ENCODE peak calls at places on chromosomes 16 and 17, in ten cellular contexts. D is AG04450, M is left lung, C is HCT116, X is GM10248, W is fibroblast of the aortic adventitia, G is AG10803, I is heart left ventricle, A is cardiac muscle cell, Y is IMR-90. L is an unnamed sample.

GRCh38 chr16:57377080-57377841 is 5.0 kb downstream of the CX3CL1 start:
- DNase-seq in D (peak; percentile 79), M (no peak), C (no peak), X (peak; percentile 86), W (no peak), G (no peak), I (no peak), A (peak; percentile 6), Y (peak; percentile 85), L (no peak)

GRCh38 chr17:56817066-56817465 is 16.7 kb downstream of the C17orf67 start:
- DNase-seq in D (no peak), M (no peak), C (no peak), X (no peak), W (no peak), G (no peak), I (no peak), A (no peak), Y (no peak), L (no peak)

GRCh38 chr16:73743665-73744496 is 552.7 kb upstream of the PSMD7 start:
- DNase-seq in D (no peak), M (no peak), C (no peak), X (no peak), W (no peak), G (no peak), I (no peak), A (no peak), Y (no peak), L (no peak)

GRCh38 chr17:9363440-9364350 is 211.9 kb downstream of the STX8 start:
- DNase-seq in D (no peak), M (no peak), C (peak; percentile 7), X (no peak), W (no peak), G (no peak), I (no peak), A (peak; percentile 18), Y (peak; percentile 72), L (no peak)

GRCh38 chr16:87608400-87608985 is 6.2 kb downstream of the JPH3 start:
- DNase-seq in D (peak; percentile 13), M (no peak), C (no peak), X (peak; percentile 70), W (peak; percentile 68), G (peak; percentile 45), I (peak; percentile 61), A (peak; percentile 74), Y (peak; percentile 52), L (peak; percentile 67)

GRCh38 chr17:57537524-57538410 is 207.3 kb downstream of the CCDC182 start:
- DNase-seq in D (no peak), M (peak; percentile 50), C (no peak), X (no peak), W (no peak), G (no peak), I (no peak), A (peak; percentile 34), Y (no peak), L (no peak)

GRCh38 chr17:33725675-33726271 is 432.7 kb upstream of the ASIC2 start:
- DNase-seq in D (no peak), M (no peak), C (no peak), X (peak; percentile 53), W (peak; percentile 14), G (peak; percentile 13), I (no peak), A (peak; percentile 37), Y (peak; percentile 17), L (no peak)

GRCh38 chr16:51440096-51440495 is 289.0 kb upstream of the SALL1 start:
- DNase-seq in D (no peak), M (no peak), C (no peak), X (no peak), W (no peak), G (peak; percentile 20), I (no peak), A (no peak), Y (no peak), L (no peak)

GRCh38 chr17:69538795-69539194 is 124.3 kb downstream of the MAP2K6 start:
- DNase-seq in D (no peak), M (no peak), C (no peak), X (no peak), W (no peak), G (no peak), I (no peak), A (no peak), Y (no peak), L (no peak)

GRCh38 chr17:77323413-77324171 is 182.8 kb downstream of the SEC14L1 start:
- DNase-seq in D (no peak), M (peak; percentile 84), C (no peak), X (no peak), W (peak; percentile 48), G (peak; percentile 69), I (peak; percentile 62), A (peak; percentile 91), Y (peak; percentile 52), L (no peak)

GRCh38 chr16:82329504-82330192 is 159.6 kb upstream of the MPHOSPH6 start:
- DNase-seq in D (no peak), M (no peak), C (no peak), X (no peak), W (no peak), G (no peak), I (no peak), A (no peak), Y (no peak), L (no peak)

GRCh38 chr16:19344224-19344801 is 58.8 kb downstream of the CLEC19A start:
- DNase-seq in D (no peak), M (no peak), C (no peak), X (no peak), W (no peak), G (no peak), I (no peak), A (no peak), Y (no peak), L (no peak)

GRCh38 chr16:24950275-24950674 is 64.9 kb downstream of the ARHGAP17 start:
- DNase-seq in D (peak; percentile 21), M (no peak), C (no peak), X (no peak), W (peak; percentile 54), G (peak; percentile 42), I (no peak), A (peak; percentile 55), Y (peak; percentile 84), L (no peak)

GRCh38 chr16:17312100-17312732 is 158.5 kb downstream of the XYLT1 start:
- DNase-seq in D (no peak), M (no peak), C (peak; percentile 73), X (no peak), W (no peak), G (no peak), I (no peak), A (no peak), Y (no peak), L (no peak)

GRCh38 chr17:48066656-48067055 is 18.5 kb downstream of the NFE2L1 start:
- DNase-seq in D (no peak), M (no peak), C (no peak), X (no peak), W (no peak), G (no peak), I (no peak), A (no peak), Y (no peak), L (no peak)

DNA sequence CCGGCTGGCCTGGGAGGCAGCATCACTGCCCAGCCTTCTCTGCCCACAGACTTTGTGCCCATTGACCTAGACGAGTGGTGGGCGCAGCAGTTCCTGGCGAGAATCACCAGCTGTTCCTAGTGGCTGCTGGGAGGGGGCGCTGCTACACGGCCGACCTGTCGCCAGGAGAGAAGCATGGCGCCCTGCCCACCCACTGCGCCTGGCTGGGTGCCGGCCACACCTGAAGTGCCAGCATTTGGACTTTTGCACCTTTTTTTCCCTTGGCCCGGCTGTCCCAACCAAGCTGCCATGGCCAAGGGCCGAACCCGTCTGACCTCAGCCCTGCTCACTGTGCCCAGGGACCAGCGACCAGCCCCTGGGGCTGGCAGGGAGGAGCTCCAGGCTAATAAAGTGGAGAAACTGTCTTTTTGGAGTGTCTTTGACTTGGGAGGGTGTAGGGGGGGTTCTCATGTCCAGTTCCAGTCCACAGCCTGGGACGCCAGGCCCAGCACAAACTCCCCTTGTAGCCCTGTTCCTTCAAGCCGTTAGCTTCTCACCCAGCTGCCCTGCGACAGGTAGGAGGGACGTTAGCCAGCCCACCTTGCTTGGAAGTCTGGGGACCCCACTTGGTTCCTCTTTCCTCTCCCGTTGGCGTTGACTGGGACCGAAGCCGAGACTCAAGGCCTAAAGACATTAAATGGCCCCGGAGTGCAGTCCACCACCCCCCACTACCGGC is 937 bp upstream of the WDR90 start:
- DNase-seq in D (no peak), M (no peak), C (no peak), X (peak; percentile 72), W (peak; percentile 13), G (peak; percentile 25), I (no peak), A (peak; percentile 31), Y (no peak), L (no peak)
- TF ChIP-seq CTCF in D (peak; percentile 29), M (peak; percentile 13), C (peak; percentile 40), X (peak; percentile 93), W (peak; percentile 46), G (peak; percentile 41), I (peak; percentile 29), A (peak; percentile 42), Y (peak; percentile 37), L (peak; percentile 38)

GRCh38 chr17:62965649-62966425 is at the start of gene TANC2:
- DNase-seq in D (peak; percentile 41), M (peak; percentile 93), C (peak; percentile 84), X (peak; percentile 67), W (peak; percentile 66), G (peak; percentile 79), I (peak; percentile 88), A (peak; percentile 87), Y (peak; percentile 81), L (peak; percentile 79)
- TF ChIP-seq CTCF in D (no peak), M (no peak), C (no peak), X (no peak), W (no peak), G (no peak), I (no peak), A (no peak), Y (no peak), L (no peak)

DNA sequence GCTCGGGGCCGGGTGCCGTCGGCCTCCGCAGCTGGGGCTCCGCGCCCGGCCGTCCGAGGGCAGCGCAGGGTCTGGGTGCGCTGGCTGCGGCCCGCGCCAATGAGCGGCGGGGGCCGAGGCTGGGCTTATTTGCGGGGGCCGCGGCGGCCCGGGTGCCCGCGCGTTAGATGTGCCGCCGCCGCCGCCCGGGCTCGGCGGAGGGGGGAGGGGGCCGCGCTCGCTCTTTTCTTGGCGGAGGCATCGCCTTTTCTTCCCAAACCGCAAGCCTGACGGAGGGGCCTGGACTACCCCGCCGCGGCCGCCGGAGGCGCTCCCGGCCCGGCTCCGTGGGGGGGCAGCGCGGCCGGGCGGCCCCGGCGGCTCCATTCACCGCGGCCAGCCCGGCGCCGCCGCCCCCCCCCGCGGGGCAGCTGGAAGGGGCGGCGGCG is at the start of gene NOTUM:
- DNase-seq in D (no peak), M (no peak), C (no peak), X (no peak), W (peak; percentile 24), G (peak; percentile 26), I (no peak), A (peak; percentile 63), Y (peak; percentile 12), L (no peak)
- TF ChIP-seq CTCF in D (peak; percentile 32), M (peak; percentile 9), C (no peak), X (no peak), W (peak; percentile 50), G (peak; percentile 10), I (peak; percentile 32), A (peak; percentile 24), Y (peak; percentile 45), L (peak; percentile 12)

DNA sequence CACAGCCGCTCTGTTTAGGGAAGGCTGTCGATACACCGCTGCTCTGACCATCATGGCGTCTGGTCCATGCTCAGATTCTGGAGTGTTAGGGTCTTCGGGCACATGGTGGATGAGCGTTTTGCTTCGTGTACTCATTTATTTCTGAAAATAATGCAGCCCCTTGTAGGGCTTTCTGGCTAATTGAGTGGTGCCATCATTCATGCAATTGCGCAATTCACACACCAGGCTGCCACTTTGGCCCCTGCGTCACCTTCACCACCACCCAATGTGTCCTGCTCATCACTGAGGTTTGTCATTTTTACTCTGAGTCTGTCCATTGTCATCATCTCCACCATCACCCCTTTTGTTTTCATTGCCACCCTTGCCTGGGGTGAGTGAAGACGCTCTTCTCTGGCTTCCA is 557.4 kb downstream of the WWOX start:
- DNase-seq in D (no peak), M (no peak), C (no peak), X (no peak), W (no peak), G (no peak), I (no peak), A (no peak), Y (no peak), L (no peak)
- TF ChIP-seq CTCF in D (no peak), M (no peak), C (no peak), X (no peak), W (no peak), G (no peak), I (no peak), A (no peak), Y (no peak), L (no peak)

L was measured in mesothelial cell of epicardium.